ENCODE peak calls at places on chromosomes 4 and X, in eight cellular contexts. J, C, B, Y, X, U, E and S are unnamed samples.

GRCh38 chr4:113440366-113440765 is 321.2 kb downstream of the CAMK2D start:
- DNase-seq in J (no peak), C (no peak), B (no peak), Y (no peak), X (no peak), U (no peak), E (no peak), S (no peak)

GRCh38 chr4:55838356-55838755 is 15.1 kb upstream of the EXOC1 start:
- DNase-seq in J (no peak), C (no peak), B (no peak), Y (no peak), X (peak; percentile 39), U (no peak), E (no peak), S (no peak)

GRCh38 chr4:173237152-173237551 is 68.5 kb downstream of the GALNT7 start:
- DNase-seq in J (no peak), C (no peak), B (no peak), Y (no peak), X (no peak), U (no peak), E (no peak), S (no peak)

GRCh38 chr4:179292443-179292842 is 1850.2 kb upstream of the AGA start:
- DNase-seq in J (no peak), C (no peak), B (no peak), Y (no peak), X (no peak), U (no peak), E (no peak), S (no peak)

GRCh38 chr4:69057620-69058409 is 38.5 kb upstream of the UGT2B7 start:
- DNase-seq in J (no peak), C (peak; percentile 60), B (no peak), Y (no peak), X (no peak), U (no peak), E (no peak), S (peak; percentile 20)

GRCh38 chr4:10619220-10619619 is 65.3 kb downstream of the CLNK start:
- DNase-seq in J (no peak), C (no peak), B (no peak), Y (no peak), X (no peak), U (peak; percentile 46), E (no peak), S (peak; percentile 95)

GRCh38 chrX:31036895-31037294 is 34.9 kb downstream of the FTHL17 start:
- DNase-seq in J (peak; percentile 33), C (peak; percentile 23), B (no peak), Y (peak; percentile 20), X (peak; percentile 16), U (peak; percentile 4), E (peak; percentile 1), S (no peak)

GRCh38 chrX:68894513-68895338 is 65.9 kb downstream of the EFNB1 start:
- DNase-seq in J (peak; percentile 73), C (no peak), B (peak; percentile 2), Y (no peak), X (no peak), U (peak; percentile 85), E (no peak), S (no peak)

GRCh38 chr4:96354036-96354712 is 514.3 kb downstream of the PDHA2 start:
- DNase-seq in J (no peak), C (no peak), B (no peak), Y (peak; percentile 39), X (no peak), U (no peak), E (no peak), S (no peak)

GRCh38 chr4:26503844-26504243 is 13.6 kb upstream of the CCKAR start:
- DNase-seq in J (no peak), C (no peak), B (no peak), Y (no peak), X (no peak), U (no peak), E (no peak), S (no peak)

GRCh38 chrX:31213941-31214340 is 142.1 kb upstream of the FTHL17 start:
- DNase-seq in J (no peak), C (no peak), B (no peak), Y (peak; percentile 2), X (no peak), U (peak; percentile 8), E (no peak), S (peak; percentile 15)